ENCODE peak calls at places on chromosomes 13 and 19, in seven cellular contexts. One of them, this sample, is unnamed.

GRCh38 chr19:52331757-52332156 is 4.3 kb upstream of the ZNF610 start:
- DNase-seq in GM23338: no peak
- DNase-seq in left ventricle myocardium inferior: no peak
- DNase-seq in foreskin fibroblast: no peak
- DNase-seq in DMS 273 treated with DMSO at 0.1 percent for 48 hours: no peak
- DNase-seq in HS-5: no peak
- DNase-seq in GOT3: no peak
- DNase-seq in this sample: no peak

GRCh38 chr13:101618440-101619187 is 166.1 kb downstream of the ITGBL1 start:
- DNase-seq in GM23338: no peak
- DNase-seq in left ventricle myocardium inferior: no peak
- DNase-seq in foreskin fibroblast: no peak
- DNase-seq in DMS 273 treated with DMSO at 0.1 percent for 48 hours: no peak
- DNase-seq in HS-5: no peak
- DNase-seq in GOT3: no peak
- DNase-seq in this sample: no peak

GRCh38 chr13:35865341-35866240 is 265.6 kb downstream of the DCLK1 start:
- DNase-seq in GM23338: no peak
- DNase-seq in left ventricle myocardium inferior: no peak
- DNase-seq in foreskin fibroblast: no peak
- DNase-seq in DMS 273 treated with DMSO at 0.1 percent for 48 hours: no peak
- DNase-seq in HS-5: no peak
- DNase-seq in GOT3: no peak
- DNase-seq in this sample: no peak

GRCh38 chr19:2495651-2496316 is 19.9 kb downstream of the GADD45B start:
- DNase-seq in GM23338: no peak
- DNase-seq in left ventricle myocardium inferior: no peak
- DNase-seq in foreskin fibroblast: no peak
- DNase-seq in DMS 273 treated with DMSO at 0.1 percent for 48 hours: no peak
- DNase-seq in HS-5: no peak
- DNase-seq in GOT3: no peak
- DNase-seq in this sample: no peak

GRCh38 chr13:43573787-43574562 is 212.8 kb downstream of the ENOX1 start:
- DNase-seq in GM23338: no peak
- DNase-seq in left ventricle myocardium inferior: no peak
- DNase-seq in foreskin fibroblast: no peak
- DNase-seq in DMS 273 treated with DMSO at 0.1 percent for 48 hours: no peak
- DNase-seq in HS-5: no peak
- DNase-seq in GOT3: no peak
- DNase-seq in this sample: no peak

GRCh38 chr13:99931462-99931861 is 40.1 kb downstream of the ZIC5 start:
- DNase-seq in GM23338: peak
- DNase-seq in left ventricle myocardium inferior: no peak
- DNase-seq in foreskin fibroblast: no peak
- DNase-seq in DMS 273 treated with DMSO at 0.1 percent for 48 hours: no peak
- DNase-seq in HS-5: no peak
- DNase-seq in GOT3: no peak
- DNase-seq in this sample: no peak

GRCh38 chr19:39587496-39587895 is 14.8 kb upstream of the LGALS13 start:
- DNase-seq in GM23338: no peak
- DNase-seq in left ventricle myocardium inferior: no peak
- DNase-seq in foreskin fibroblast: no peak
- DNase-seq in DMS 273 treated with DMSO at 0.1 percent for 48 hours: no peak
- DNase-seq in HS-5: no peak
- DNase-seq in GOT3: no peak
- DNase-seq in this sample: no peak

GRCh38 chr13:98890186-98890585 is 87.7 kb downstream of the DOCK9 start:
- DNase-seq in GM23338: no peak
- DNase-seq in left ventricle myocardium inferior: no peak
- DNase-seq in foreskin fibroblast: peak
- DNase-seq in DMS 273 treated with DMSO at 0.1 percent for 48 hours: no peak
- DNase-seq in HS-5: peak
- DNase-seq in GOT3: peak
- DNase-seq in this sample: peak

GRCh38 chr19:29834991-29835390 is 23.2 kb downstream of the CCNE1 start:
- DNase-seq in GM23338: no peak
- DNase-seq in left ventricle myocardium inferior: no peak
- DNase-seq in foreskin fibroblast: no peak
- DNase-seq in DMS 273 treated with DMSO at 0.1 percent for 48 hours: no peak
- DNase-seq in HS-5: no peak
- DNase-seq in GOT3: no peak
- DNase-seq in this sample: no peak

GRCh38 chr19:1274852-1275259 is 474 bp upstream of the FAM174C start:
- DNase-seq in GM23338: peak
- DNase-seq in left ventricle myocardium inferior: no peak
- DNase-seq in foreskin fibroblast: no peak
- DNase-seq in DMS 273 treated with DMSO at 0.1 percent for 48 hours: no peak
- DNase-seq in HS-5: no peak
- DNase-seq in GOT3: no peak
- DNase-seq in this sample: no peak

GRCh38 chr19:35120492-35120891 is 4.9 kb downstream of the FXYD3 start:
- DNase-seq in GM23338: no peak
- DNase-seq in left ventricle myocardium inferior: no peak
- DNase-seq in foreskin fibroblast: peak
- DNase-seq in DMS 273 treated with DMSO at 0.1 percent for 48 hours: peak
- DNase-seq in HS-5: peak
- DNase-seq in GOT3: peak
- DNase-seq in this sample: peak

GRCh38 chr13:23705578-23705977 is 135.4 kb downstream of the TNFRSF19 start:
- DNase-seq in GM23338: no peak
- DNase-seq in left ventricle myocardium inferior: no peak
- DNase-seq in foreskin fibroblast: peak
- DNase-seq in DMS 273 treated with DMSO at 0.1 percent for 48 hours: no peak
- DNase-seq in HS-5: no peak
- DNase-seq in GOT3: no peak
- DNase-seq in this sample: no peak

GRCh38 chr13:47215741-47216140 is 318.9 kb upstream of the HTR2A start:
- DNase-seq in GM23338: peak
- DNase-seq in left ventricle myocardium inferior: no peak
- DNase-seq in foreskin fibroblast: peak
- DNase-seq in DMS 273 treated with DMSO at 0.1 percent for 48 hours: no peak
- DNase-seq in HS-5: peak
- DNase-seq in GOT3: no peak
- DNase-seq in this sample: no peak

GRCh38 chr13:63209330-63210017 is 1793.8 kb upstream of the PCDH20 start:
- DNase-seq in GM23338: no peak
- DNase-seq in left ventricle myocardium inferior: no peak
- DNase-seq in foreskin fibroblast: peak
- DNase-seq in DMS 273 treated with DMSO at 0.1 percent for 48 hours: no peak
- DNase-seq in HS-5: no peak
- DNase-seq in GOT3: no peak
- DNase-seq in this sample: no peak

GRCh38 chr19:38684078-38684861 is 36.8 kb downstream of the ACTN4 start:
- DNase-seq in GM23338: no peak
- DNase-seq in left ventricle myocardium inferior: peak
- DNase-seq in foreskin fibroblast: peak
- DNase-seq in DMS 273 treated with DMSO at 0.1 percent for 48 hours: peak
- DNase-seq in HS-5: peak
- DNase-seq in GOT3: peak
- DNase-seq in this sample: peak

GRCh38 chr13:73698859-73699258 is 435.3 kb downstream of the KLF12 start:
- DNase-seq in GM23338: no peak
- DNase-seq in left ventricle myocardium inferior: no peak
- DNase-seq in foreskin fibroblast: peak
- DNase-seq in DMS 273 treated with DMSO at 0.1 percent for 48 hours: no peak
- DNase-seq in HS-5: no peak
- DNase-seq in GOT3: no peak
- DNase-seq in this sample: no peak

GRCh38 chr13:102726430-102726829 is 31.6 kb upstream of the METTL21C start:
- DNase-seq in GM23338: no peak
- DNase-seq in left ventricle myocardium inferior: no peak
- DNase-seq in foreskin fibroblast: no peak
- DNase-seq in DMS 273 treated with DMSO at 0.1 percent for 48 hours: peak
- DNase-seq in HS-5: no peak
- DNase-seq in GOT3: no peak
- DNase-seq in this sample: no peak